ENCODE peak calls at places on chromosomes 12 and 14, in ten cellular contexts. Q is IMR-90, L is AG04449, G is pancreas, C is AG09309, N is keratinocyte, B is endothelial cell, J is WTC11, F is body of pancreas, U is H9. R is an unnamed sample.

GRCh38 chr14:26820101-26820500 is 222.3 kb upstream of the NOVA1 start:
- DNase-seq in Q (no peak), F (no peak), G (no peak), B (no peak), N (no peak), L (no peak), C (no peak), U (no peak), J (no peak), R (no peak)

GRCh38 chr14:41609704-41610183 is 3.1 kb downstream of the LRFN5 start:
- DNase-seq in C (no peak), L (no peak), N (no peak), J (peak; percentile 81), U (peak; percentile 88), B (peak; percentile 65), Q (peak; percentile 58), F (no peak), G (peak; percentile 13), R (peak; percentile 17)

GRCh38 chr12:25328082-25328712 is 77.5 kb upstream of the KRAS start:
- DNase-seq in L (no peak), N (no peak), G (peak; percentile 23), C (no peak), U (no peak), B (no peak), J (no peak), F (peak; percentile 44), Q (peak; percentile 66), R (no peak)

GRCh38 chr12:77954156-77954555 is 123.5 kb downstream of the NAV3 start:
- DNase-seq in U (no peak), G (no peak), L (no peak), B (no peak), J (no peak), F (no peak), C (no peak), Q (peak; percentile 83), N (no peak), R (no peak)

GRCh38 chr12:104792570-104792969 is 165.5 kb downstream of the SLC41A2 start:
- DNase-seq in F (peak; percentile 25), J (no peak), Q (peak; percentile 86), G (peak; percentile 27), N (peak; percentile 5), L (peak; percentile 56), B (no peak), C (peak; percentile 74), U (no peak), R (no peak)

GRCh38 chr12:90943248-90943647 is 11.7 kb downstream of the CCER1 start:
- DNase-seq in C (no peak), Q (no peak), L (no peak), F (no peak), J (no peak), G (no peak), B (no peak), U (no peak), N (no peak), R (no peak)

GRCh38 chr12:116465892-116466291 is 93.3 kb upstream of the MAP1LC3B2 start:
- DNase-seq in G (peak; percentile 68), B (no peak), J (no peak), N (no peak), F (peak; percentile 54), Q (no peak), U (no peak), C (no peak), L (no peak), R (no peak)

GRCh38 chr14:29222671-29223268 is 456.2 kb downstream of the FOXG1 start:
- DNase-seq in Q (peak; percentile 73), J (peak; percentile 10), B (peak; percentile 18), N (no peak), U (peak; percentile 26), C (no peak), F (no peak), L (no peak), G (peak; percentile 9), R (no peak)

DNA sequence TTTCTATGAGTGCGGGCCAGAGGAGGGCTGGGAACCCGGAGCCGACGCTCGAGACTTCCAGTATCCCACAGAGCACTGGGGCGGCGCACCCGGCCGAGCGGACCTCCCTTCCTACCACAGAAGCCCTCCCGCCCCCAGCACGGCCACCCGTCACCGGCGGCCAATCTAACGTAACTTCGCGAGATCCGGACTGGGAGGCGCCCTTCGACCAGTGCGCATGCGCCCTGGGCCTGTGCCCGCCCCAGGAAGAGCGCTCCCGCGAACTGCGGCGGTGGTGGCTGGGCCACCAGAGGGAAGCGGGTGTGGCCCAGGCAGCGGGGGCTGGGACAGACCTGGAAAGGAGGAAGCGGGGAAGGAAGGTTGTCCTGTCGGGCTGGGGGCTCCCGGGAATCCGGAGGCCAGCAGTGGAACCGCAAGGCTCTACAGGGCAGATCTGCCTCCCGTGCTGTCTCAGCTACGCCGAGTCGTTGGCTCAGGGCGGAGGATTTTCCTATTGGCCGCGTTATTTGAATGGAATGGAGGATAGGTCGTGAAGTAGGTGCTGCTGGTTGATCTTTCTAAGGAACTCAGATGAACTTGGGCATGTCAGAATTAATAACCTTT is at the start of gene PPP1R12A:
- DNase-seq in J (peak; percentile 97), L (peak; percentile 84), B (peak; percentile 97), N (peak; percentile 69), U (peak; percentile 99), G (peak; percentile 96), F (peak; percentile 97), Q (peak; percentile 97), C (peak; percentile 89), R (peak; percentile 89)
- TF ChIP-seq CTCF in J (no peak), L (peak; percentile 29), B (no peak), N (no peak), U (no peak), G (no peak), F (no peak), Q (no peak), C (no peak), R (no peak)

DNA sequence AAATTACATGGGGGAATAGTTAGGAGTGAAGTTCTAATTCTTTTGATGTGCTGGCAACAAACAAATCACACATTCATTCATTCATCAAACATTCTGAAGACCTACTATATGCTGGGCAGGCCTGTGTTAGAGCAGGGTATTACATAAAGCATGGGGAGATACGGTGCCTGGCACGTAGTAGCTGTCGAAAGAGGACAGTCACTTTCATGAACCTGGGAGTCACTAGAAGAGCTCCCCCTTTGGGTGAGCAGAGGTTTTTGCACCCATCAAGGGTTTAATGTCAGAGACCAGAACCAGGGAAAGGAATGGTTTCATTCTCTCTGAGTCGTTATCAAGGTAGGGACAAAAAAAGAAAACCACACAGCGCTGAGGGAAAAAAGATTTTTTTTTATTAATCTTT is 10.0 kb downstream of the LHX5 start:
- DNase-seq in Q (no peak), U (peak; percentile 68), L (no peak), F (no peak), C (no peak), N (no peak), B (no peak), J (no peak), G (no peak), R (peak; percentile 57)
- TF ChIP-seq CTCF in Q (peak; percentile 41), U (peak; percentile 79), L (peak; percentile 49), F (no peak), C (peak; percentile 59), N (peak; percentile 45), B (peak; percentile 33), J (peak; percentile 66), G (no peak), R (peak; percentile 34)

DNA sequence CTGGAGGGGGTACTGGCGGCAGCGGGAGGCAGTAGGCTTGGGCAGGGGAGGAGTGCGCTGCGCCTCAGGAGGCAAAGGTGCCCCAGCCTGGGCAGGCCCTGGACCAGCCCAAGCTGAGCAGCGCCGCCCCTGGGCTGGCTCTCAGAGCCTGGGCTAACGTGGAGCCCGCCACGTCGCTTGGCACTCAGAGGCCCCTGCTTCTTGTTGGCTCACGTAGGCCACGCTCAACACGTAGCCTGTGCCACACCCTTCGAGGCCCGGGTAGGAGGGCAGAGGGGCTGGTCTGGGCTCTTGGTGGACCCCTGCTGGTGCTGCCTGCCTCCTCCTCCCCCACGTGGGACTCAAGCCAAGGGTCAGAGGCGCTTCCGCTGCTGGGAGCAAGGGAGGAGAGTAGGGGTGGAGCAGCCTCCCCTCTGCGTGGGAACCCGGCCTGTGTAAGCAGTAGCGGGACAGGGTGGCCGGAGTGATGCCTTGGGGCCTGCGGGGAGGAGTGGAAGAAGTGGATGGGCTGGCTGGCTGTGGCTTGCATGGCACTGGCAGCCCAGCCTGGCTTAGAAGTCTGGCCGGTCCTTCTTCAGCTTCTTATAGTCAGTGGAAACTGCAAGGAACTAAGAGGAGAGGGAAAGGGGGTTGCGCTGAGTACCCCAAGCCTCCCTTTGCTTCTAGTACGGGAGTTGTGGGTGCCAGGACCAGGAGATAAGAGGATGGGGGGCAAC is 5.7 kb downstream of the SHMT2 start:
- DNase-seq in C (no peak), B (no peak), F (peak; percentile 50), U (peak; percentile 92), J (peak; percentile 56), G (peak; percentile 49), N (peak; percentile 76), L (no peak), Q (peak; percentile 60), R (no peak)
- TF ChIP-seq CTCF in C (no peak), B (no peak), F (no peak), U (no peak), J (no peak), G (no peak), N (no peak), L (no peak), Q (peak; percentile 9), R (no peak)

GRCh38 chr14:96090441-96091148 is 51.4 kb downstream of the C14orf132 start:
- DNase-seq in U (no peak), J (no peak), N (no peak), G (no peak), F (peak; percentile 59), L (no peak), Q (peak; percentile 65), C (no peak), B (no peak), R (no peak)
- TF ChIP-seq CTCF in U (no peak), J (no peak), N (no peak), G (no peak), F (no peak), L (no peak), Q (no peak), C (no peak), B (no peak), R (no peak)